ENCODE peak calls at places on chromosomes 5 and 9, in seven cellular contexts. E, D, Q, R, Z, J and X are unnamed samples.

GRCh38 chr5:56569051-56569450 is 246.3 kb upstream of the MAP3K1 start:
- DNase-seq in E (no peak), D (no peak), Q (no peak), R (no peak), Z (no peak), J (no peak), X (no peak)

GRCh38 chr9:27203783-27204182 is 93.2 kb downstream of the EQTN start:
- DNase-seq in E (no peak), D (no peak), Q (no peak), R (no peak), Z (no peak), J (no peak), X (no peak)

GRCh38 chr9:79129865-79130480 is 441.8 kb upstream of the TLE4 start:
- DNase-seq in E (no peak), D (no peak), Q (peak; percentile 27), R (peak; percentile 36), Z (peak; percentile 24), J (peak; percentile 45), X (no peak)

GRCh38 chr5:10885026-10885425 is 124.0 kb upstream of the DAP start:
- DNase-seq in E (no peak), D (no peak), Q (no peak), R (peak; percentile 99), Z (no peak), J (no peak), X (no peak)

GRCh38 chr9:95512751-95513120 is 4.0 kb downstream of the PTCH1 start:
- DNase-seq in E (no peak), D (no peak), Q (no peak), R (no peak), Z (no peak), J (no peak), X (no peak)

GRCh38 chr5:38258319-38259061 is at the start of gene EGFLAM:
- DNase-seq in E (peak; percentile 74), D (peak; percentile 6), Q (peak; percentile 56), R (no peak), Z (peak; percentile 25), J (no peak), X (no peak)

GRCh38 chr9:131525643-131526565 is 5.2 kb downstream of the UCK1 start:
- DNase-seq in E (no peak), D (no peak), Q (no peak), R (no peak), Z (no peak), J (no peak), X (no peak)

GRCh38 chr5:85278193-85278592 is 893.5 kb upstream of the EDIL3 start:
- DNase-seq in E (no peak), D (no peak), Q (no peak), R (no peak), Z (no peak), J (no peak), X (no peak)

GRCh38 chr5:78320461-78320860 is 26.0 kb upstream of the AP3B1 start:
- DNase-seq in E (no peak), D (no peak), Q (no peak), R (no peak), Z (no peak), J (peak; percentile 20), X (no peak)

GRCh38 chr5:3594514-3595101 is 1.0 kb upstream of the IRX1 start:
- DNase-seq in E (peak; percentile 77), D (no peak), Q (no peak), R (no peak), Z (no peak), J (no peak), X (no peak)

GRCh38 chr9:91847576-91847975 is 102.5 kb downstream of the ROR2 start:
- DNase-seq in E (no peak), D (no peak), Q (no peak), R (no peak), Z (no peak), J (peak; percentile 53), X (no peak)

GRCh38 chr5:150303660-150304411 is 1.1 kb upstream of the ARSI start:
- DNase-seq in E (no peak), D (no peak), Q (no peak), R (no peak), Z (no peak), J (no peak), X (no peak)

GRCh38 chr9:78023003-78023741 is 8.4 kb downstream of the GNAQ start:
- DNase-seq in E (no peak), D (no peak), Q (no peak), R (peak; percentile 92), Z (no peak), J (peak; percentile 43), X (no peak)

GRCh38 chr9:37739222-37739621 is 14.4 kb upstream of the TRMT10B start:
- DNase-seq in E (no peak), D (no peak), Q (no peak), R (no peak), Z (no peak), J (no peak), X (no peak)